ENCODE peak calls at places on chromosomes 5 and 9, in four cellular contexts. One of them, this sample, is unnamed.
A peak's percentile ranks its signal among the peaks of the same experiment; 100 is the strongest.

GRCh38 chr5:1883120-1883924 is 597 bp upstream of the IRX4 start:
- DNase-seq in tibial nerve: no peak
- DNase-seq in Peyer's patch: no peak
- DNase-seq in heart left ventricle: no peak
- DNase-seq in this sample: no peak

GRCh38 chr5:104452554-104452953 is 890.0 kb upstream of the NUDT12 start:
- DNase-seq in tibial nerve: no peak
- DNase-seq in Peyer's patch: no peak
- DNase-seq in heart left ventricle: no peak
- DNase-seq in this sample: no peak

GRCh38 chr5:96876292-96876850 is at the start of gene ERAP2:
- DNase-seq in tibial nerve: no peak
- DNase-seq in Peyer's patch: no peak
- DNase-seq in heart left ventricle: no peak
- DNase-seq in this sample: no peak

GRCh38 chr5:100777680-100778281 is 125.3 kb downstream of the ST8SIA4 start:
- DNase-seq in tibial nerve: peak; percentile 61
- DNase-seq in Peyer's patch: no peak
- DNase-seq in heart left ventricle: peak; percentile 49
- DNase-seq in this sample: peak; percentile 30

GRCh38 chr9:16039103-16039987 is 486.5 kb downstream of the CCDC171 start:
- DNase-seq in tibial nerve: no peak
- DNase-seq in Peyer's patch: no peak
- DNase-seq in heart left ventricle: peak; percentile 41
- DNase-seq in this sample: peak; percentile 58

GRCh38 chr5:181173027-181173419 is 25.6 kb downstream of the OR2V2 start:
- DNase-seq in tibial nerve: peak; percentile 34
- DNase-seq in Peyer's patch: no peak
- DNase-seq in heart left ventricle: no peak
- DNase-seq in this sample: peak; percentile 52

GRCh38 chr5:108607421-108607820 is 140.3 kb upstream of the FER start:
- DNase-seq in tibial nerve: no peak
- DNase-seq in Peyer's patch: no peak
- DNase-seq in heart left ventricle: no peak
- DNase-seq in this sample: no peak

GRCh38 chr5:72523960-72524582 is 16.9 kb upstream of the ZNF366 start:
- DNase-seq in tibial nerve: peak; percentile 42
- DNase-seq in Peyer's patch: no peak
- DNase-seq in heart left ventricle: no peak
- DNase-seq in this sample: no peak

GRCh38 chr9:79256691-79257213 is 315.0 kb upstream of the TLE4 start:
- DNase-seq in tibial nerve: no peak
- DNase-seq in Peyer's patch: no peak
- DNase-seq in heart left ventricle: no peak
- DNase-seq in this sample: no peak

GRCh38 chr5:120614512-120614911 is 150.4 kb downstream of the PRR16 start:
- DNase-seq in tibial nerve: no peak
- DNase-seq in Peyer's patch: no peak
- DNase-seq in heart left ventricle: no peak
- DNase-seq in this sample: no peak

GRCh38 chr9:76162751-76163500 is 231.3 kb downstream of the RFK start:
- DNase-seq in tibial nerve: no peak
- DNase-seq in Peyer's patch: no peak
- DNase-seq in heart left ventricle: no peak
- DNase-seq in this sample: peak; percentile 37

GRCh38 chr5:148746826-148747535 is 79.4 kb upstream of the ADRB2 start:
- DNase-seq in tibial nerve: no peak
- DNase-seq in Peyer's patch: no peak
- DNase-seq in heart left ventricle: no peak
- DNase-seq in this sample: no peak

GRCh38 chr5:38640012-38640395 is 83.6 kb upstream of the LIFR start:
- DNase-seq in tibial nerve: no peak
- DNase-seq in Peyer's patch: no peak
- DNase-seq in heart left ventricle: no peak
- DNase-seq in this sample: no peak

GRCh38 chr9:136840877-136841645 is 1.2 kb upstream of the AJM1 start:
- DNase-seq in tibial nerve: no peak
- DNase-seq in Peyer's patch: peak; percentile 87
- DNase-seq in heart left ventricle: no peak
- DNase-seq in this sample: peak; percentile 82

GRCh38 chr9:114005371-114006154 is 72.5 kb downstream of the AMBP start:
- DNase-seq in tibial nerve: peak; percentile 2
- DNase-seq in Peyer's patch: peak; percentile 8
- DNase-seq in heart left ventricle: no peak
- DNase-seq in this sample: peak; percentile 6

GRCh38 chr9:87063246-87063645 is 115.9 kb upstream of the GAS1 start:
- DNase-seq in tibial nerve: no peak
- DNase-seq in Peyer's patch: no peak
- DNase-seq in heart left ventricle: no peak
- DNase-seq in this sample: no peak

GRCh38 chr9:130039504-130040147 is 3.4 kb downstream of the FNBP1 start:
- DNase-seq in tibial nerve: no peak
- DNase-seq in Peyer's patch: no peak
- DNase-seq in heart left ventricle: no peak
- DNase-seq in this sample: no peak

GRCh38 chr5:38072295-38072694 is 186.1 kb upstream of the EGFLAM start:
- DNase-seq in tibial nerve: no peak
- DNase-seq in Peyer's patch: no peak
- DNase-seq in heart left ventricle: no peak
- DNase-seq in this sample: no peak

GRCh38 chr5:119218830-119219782 is 136.7 kb upstream of the TNFAIP8 start:
- DNase-seq in tibial nerve: no peak
- DNase-seq in Peyer's patch: no peak
- DNase-seq in heart left ventricle: no peak
- DNase-seq in this sample: no peak

GRCh38 chr5:43049216-43049615 is 9.1 kb upstream of the ANXA2R start:
- DNase-seq in tibial nerve: no peak
- DNase-seq in Peyer's patch: no peak
- DNase-seq in heart left ventricle: no peak
- DNase-seq in this sample: no peak

GRCh38 chr5:143014017-143014651 is 244.0 kb downstream of the ARHGAP26 start:
- DNase-seq in tibial nerve: no peak
- DNase-seq in Peyer's patch: no peak
- DNase-seq in heart left ventricle: peak; percentile 34
- DNase-seq in this sample: peak; percentile 26

GRCh38 chr9:122370869-122371467 is at the start of gene PTGS1:
- DNase-seq in tibial nerve: no peak
- DNase-seq in Peyer's patch: peak; percentile 72
- DNase-seq in heart left ventricle: peak; percentile 56
- DNase-seq in this sample: peak; percentile 40
- H3K4me3 ChIP-seq in tibial nerve: peak within 1 kb of the TSS; percentile 50
- H3K4me3 ChIP-seq in Peyer's patch: peak within 1 kb of the TSS; percentile 58
- H3K4me3 ChIP-seq in heart left ventricle: peak within 1 kb of the TSS; percentile 48
- H3K4me3 ChIP-seq in this sample: peak within 1 kb of the TSS; percentile 44

DNA sequence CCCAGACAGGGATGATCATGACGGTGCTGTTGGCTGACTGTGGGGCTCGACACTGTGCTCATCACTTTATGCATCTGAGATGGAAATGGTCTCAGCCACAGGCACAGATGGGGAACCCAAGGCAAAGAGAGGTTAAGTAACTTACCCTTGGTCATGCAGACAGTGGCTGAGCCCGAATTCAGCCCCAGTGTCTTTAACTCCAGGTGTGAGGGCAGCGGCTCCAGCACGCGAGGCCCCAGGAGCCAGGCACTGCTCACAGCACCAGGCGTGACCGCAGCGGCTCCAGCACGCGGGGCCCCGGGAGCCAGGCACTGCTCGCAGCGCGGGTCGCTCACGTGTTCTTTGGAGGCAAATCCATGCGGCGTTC is 45.3 kb upstream of the FCN1 start:
- DNase-seq in tibial nerve: no peak
- DNase-seq in Peyer's patch: no peak
- DNase-seq in heart left ventricle: no peak
- DNase-seq in this sample: no peak
- TF ChIP-seq CTCF in tibial nerve: no peak
- TF ChIP-seq CTCF in Peyer's patch: no peak
- TF ChIP-seq CTCF in heart left ventricle: no peak
- TF ChIP-seq CTCF in this sample: no peak

DNA sequence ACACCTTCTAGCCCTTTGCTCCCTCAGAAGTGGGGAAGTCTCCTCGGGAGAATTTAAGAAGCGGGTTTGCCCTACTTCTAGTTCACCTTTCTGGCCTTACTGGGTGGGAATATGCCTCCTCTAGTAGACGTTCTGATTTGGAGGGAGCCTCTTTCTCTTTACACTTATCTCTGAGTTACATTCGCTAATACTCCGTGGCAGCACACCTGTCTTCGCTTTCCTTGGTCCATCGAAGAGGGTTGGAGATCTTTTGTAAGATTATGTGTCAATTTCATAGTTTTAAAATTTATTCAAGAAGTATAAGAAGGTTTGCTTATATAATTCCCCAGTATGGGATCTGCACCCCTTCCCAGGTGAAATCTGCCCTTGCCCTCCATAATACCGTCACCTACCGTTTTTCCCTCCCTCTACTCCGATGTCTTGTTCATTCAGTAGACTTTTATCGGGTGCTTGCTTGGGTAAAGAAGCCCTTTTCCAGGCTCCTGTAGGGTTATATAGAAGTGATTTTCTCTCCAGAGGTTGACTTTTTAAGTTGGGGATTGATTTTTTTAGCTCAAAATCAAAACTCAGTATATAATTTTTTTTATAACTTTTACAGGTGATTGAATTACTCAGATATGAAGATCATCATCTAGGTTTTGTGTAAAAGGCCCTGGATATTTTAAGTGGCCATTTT is 1.1 kb downstream of the GPBP1 start:
- DNase-seq in tibial nerve: no peak
- DNase-seq in Peyer's patch: no peak
- DNase-seq in heart left ventricle: no peak
- DNase-seq in this sample: no peak
- TF ChIP-seq POLR2A in tibial nerve: no peak
- TF ChIP-seq POLR2A in Peyer's patch: no peak
- TF ChIP-seq POLR2A in heart left ventricle: no peak
- TF ChIP-seq POLR2A in this sample: no peak

GRCh38 chr9:117720555-117720954 is 16.4 kb downstream of the TLR4 start:
- DNase-seq in tibial nerve: peak; percentile 72
- DNase-seq in Peyer's patch: peak; percentile 68
- DNase-seq in heart left ventricle: peak; percentile 40
- DNase-seq in this sample: no peak
- H3K4me3 ChIP-seq in tibial nerve: no peak overlapping the region
- H3K4me3 ChIP-seq in Peyer's patch: no peak overlapping the region
- H3K4me3 ChIP-seq in heart left ventricle: no peak overlapping the region
- H3K4me3 ChIP-seq in this sample: no peak overlapping the region

GRCh38 chr9:120713257-120714087 is 798 bp downstream of the MEGF9 start:
- DNase-seq in tibial nerve: no peak
- DNase-seq in Peyer's patch: peak; percentile 57
- DNase-seq in heart left ventricle: no peak
- DNase-seq in this sample: no peak
- TF ChIP-seq CTCF in tibial nerve: no peak
- TF ChIP-seq CTCF in Peyer's patch: peak; percentile 33
- TF ChIP-seq CTCF in heart left ventricle: no peak
- TF ChIP-seq CTCF in this sample: peak; percentile 10

DNA sequence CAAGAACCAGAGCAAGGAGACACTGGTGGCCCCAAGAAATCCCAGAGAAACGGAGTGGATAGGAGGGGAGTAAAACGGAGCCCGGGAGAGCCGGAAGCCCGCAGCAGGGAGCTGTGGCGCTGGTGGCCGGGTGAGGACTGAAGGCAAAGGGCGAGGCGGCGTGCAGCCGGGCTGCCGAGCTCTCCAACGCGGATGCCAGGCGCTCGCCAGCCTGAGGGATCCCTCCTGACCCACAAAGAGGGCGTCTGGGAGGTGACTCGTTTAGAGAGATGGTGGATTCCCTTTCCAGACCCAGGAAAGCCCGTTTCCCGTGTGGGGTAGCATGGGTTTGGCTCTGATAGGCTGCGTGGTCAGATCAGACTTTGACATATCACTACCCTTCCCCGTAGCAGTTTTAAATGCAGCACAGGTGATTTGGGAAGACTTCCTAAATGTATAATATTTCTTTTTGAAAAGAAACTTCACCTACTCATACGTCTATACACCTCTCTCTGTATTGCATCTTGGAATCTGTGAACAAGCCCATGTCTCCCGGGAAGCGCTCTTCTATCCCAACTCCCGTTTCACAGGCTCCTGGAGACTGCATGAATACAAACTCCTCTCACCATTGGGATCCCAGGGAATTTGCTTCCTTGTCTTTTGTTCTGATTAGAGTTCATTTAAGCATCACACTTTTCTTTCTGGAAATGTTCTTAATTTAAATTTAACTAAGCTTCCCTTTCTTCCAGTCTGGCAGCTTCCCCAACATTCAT is 158.1 kb downstream of the C9orf152 start:
- DNase-seq in tibial nerve: no peak
- DNase-seq in Peyer's patch: peak; percentile 59
- DNase-seq in heart left ventricle: no peak
- DNase-seq in this sample: peak; percentile 18
- TF ChIP-seq POLR2A in tibial nerve: no peak
- TF ChIP-seq POLR2A in Peyer's patch: no peak
- TF ChIP-seq POLR2A in heart left ventricle: no peak
- TF ChIP-seq POLR2A in this sample: no peak

DNA sequence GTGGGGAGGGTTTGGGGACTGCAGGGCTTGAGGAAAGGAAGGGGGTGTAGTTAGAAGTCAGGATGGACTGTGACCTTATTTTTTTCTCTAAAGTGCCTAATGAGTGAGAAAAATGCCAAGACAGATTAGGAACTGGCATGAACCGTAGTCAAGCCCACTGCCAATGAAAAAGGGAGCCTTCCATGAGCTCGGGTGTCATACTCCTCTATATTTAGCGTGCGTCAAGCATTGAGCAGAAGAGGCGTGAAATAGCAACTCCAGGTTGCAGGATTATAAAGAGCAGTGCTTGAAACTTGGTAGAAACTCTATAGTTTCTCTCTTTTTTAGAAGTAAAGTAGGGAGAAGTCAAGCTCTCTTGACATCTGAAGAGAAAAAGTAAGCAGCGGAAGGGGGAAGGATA is 1.8 kb downstream of the SGCD start:
- DNase-seq in tibial nerve: no peak
- DNase-seq in Peyer's patch: no peak
- DNase-seq in heart left ventricle: peak; percentile 8
- DNase-seq in this sample: no peak
- H3K4me3 ChIP-seq in tibial nerve: peak overlapping the region; percentile 50
- H3K4me3 ChIP-seq in Peyer's patch: peak overlapping the region; percentile 50
- H3K4me3 ChIP-seq in heart left ventricle: peak overlapping the region; percentile 62
- H3K4me3 ChIP-seq in this sample: no peak overlapping the region

This sample was measured in testis.